ENCODE peak calls at places on chromosome 18, in six cellular contexts. One of them, this sample, is unnamed.

GRCh38 chr18:41096504-41096903 is 858.5 kb upstream of the PIK3C3 start:
- ATAC-seq in upper lobe of left lung: no peak
- ATAC-seq in HepG2: no peak
- ATAC-seq in K562: no peak
- ATAC-seq in A549: no peak
- ATAC-seq in GM12878: peak; percentile 86
- ATAC-seq in this sample: no peak

GRCh38 chr18:63262369-63263335 is 56.9 kb downstream of the BCL2 start:
- ATAC-seq in upper lobe of left lung: no peak
- ATAC-seq in HepG2: no peak
- ATAC-seq in K562: no peak
- ATAC-seq in A549: no peak
- ATAC-seq in GM12878: no peak
- ATAC-seq in this sample: peak; percentile 87

GRCh38 chr18:32891130-32891529 is 118.3 kb upstream of the KLHL14 start:
- ATAC-seq in upper lobe of left lung: no peak
- ATAC-seq in HepG2: no peak
- ATAC-seq in K562: no peak
- ATAC-seq in A549: no peak
- ATAC-seq in GM12878: no peak
- ATAC-seq in this sample: no peak

GRCh38 chr18:23838801-23839366 is 149.6 kb downstream of the LAMA3 start:
- ATAC-seq in upper lobe of left lung: no peak
- ATAC-seq in HepG2: no peak
- ATAC-seq in K562: no peak
- ATAC-seq in A549: no peak
- ATAC-seq in GM12878: peak; percentile 85
- ATAC-seq in this sample: no peak

GRCh38 chr18:12837747-12838146 is 46.3 kb downstream of the PTPN2 start:
- ATAC-seq in upper lobe of left lung: no peak
- ATAC-seq in HepG2: no peak
- ATAC-seq in K562: no peak
- ATAC-seq in A549: no peak
- ATAC-seq in GM12878: no peak
- ATAC-seq in this sample: peak; percentile 25

GRCh38 chr18:44513233-44513632 is 167.5 kb upstream of the SETBP1 start:
- ATAC-seq in upper lobe of left lung: no peak
- ATAC-seq in HepG2: no peak
- ATAC-seq in K562: no peak
- ATAC-seq in A549: no peak
- ATAC-seq in GM12878: no peak
- ATAC-seq in this sample: no peak

GRCh38 chr18:31555971-31556747 is 35.5 kb upstream of the TTR start:
- ATAC-seq in upper lobe of left lung: no peak
- ATAC-seq in HepG2: peak; percentile 53
- ATAC-seq in K562: peak; percentile 82
- ATAC-seq in A549: peak; percentile 75
- ATAC-seq in GM12878: peak; percentile 88
- ATAC-seq in this sample: peak; percentile 36

GRCh38 chr18:70423988-70424387 is 135.1 kb downstream of the SOCS6 start:
- ATAC-seq in upper lobe of left lung: no peak
- ATAC-seq in HepG2: no peak
- ATAC-seq in K562: no peak
- ATAC-seq in A549: no peak
- ATAC-seq in GM12878: no peak
- ATAC-seq in this sample: no peak

GRCh38 chr18:54357082-54357659 is 487 bp downstream of the STARD6 start:
- ATAC-seq in upper lobe of left lung: peak; percentile 24
- ATAC-seq in HepG2: peak; percentile 66
- ATAC-seq in K562: peak; percentile 58
- ATAC-seq in A549: peak; percentile 82
- ATAC-seq in GM12878: peak; percentile 73
- ATAC-seq in this sample: peak; percentile 49

DNA sequence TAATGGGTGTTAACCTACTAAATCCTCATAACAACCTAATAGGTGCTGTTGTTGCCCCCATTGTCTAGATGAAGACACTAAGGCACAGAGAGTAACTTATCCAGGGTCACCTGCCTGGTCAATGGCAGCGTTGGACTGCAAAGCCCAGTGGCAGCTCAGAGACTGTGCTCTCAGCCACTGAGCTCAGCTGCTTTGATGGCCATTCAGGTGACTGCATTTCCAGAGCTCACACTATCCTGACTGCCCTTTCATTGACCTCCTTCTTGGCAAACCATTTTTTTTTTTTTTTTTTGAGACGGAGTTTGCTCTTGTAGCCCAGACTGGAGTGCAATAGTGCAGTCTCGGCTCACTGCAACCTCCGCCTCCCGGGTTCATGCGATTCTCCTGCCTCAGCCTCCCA is 115.2 kb downstream of the MAPK4 start:
- ATAC-seq in upper lobe of left lung: no peak
- ATAC-seq in HepG2: no peak
- ATAC-seq in K562: no peak
- ATAC-seq in A549: no peak
- ATAC-seq in GM12878: no peak
- ATAC-seq in this sample: no peak
- TF ChIP-seq EP300 in upper lobe of left lung: no peak
- TF ChIP-seq EP300 in HepG2: no peak
- TF ChIP-seq EP300 in K562: no peak
- TF ChIP-seq EP300 in A549: no peak
- TF ChIP-seq EP300 in GM12878: no peak
- TF ChIP-seq EP300 in this sample: no peak

GRCh38 chr18:8946046-8946838 is 156.3 kb upstream of the NDUFV2 start:
- ATAC-seq in upper lobe of left lung: no peak
- ATAC-seq in HepG2: no peak
- ATAC-seq in K562: no peak
- ATAC-seq in A549: no peak
- ATAC-seq in GM12878: no peak
- ATAC-seq in this sample: no peak

GRCh38 chr18:8948011-8948410 is 154.5 kb upstream of the NDUFV2 start:
- ATAC-seq in upper lobe of left lung: no peak
- ATAC-seq in HepG2: no peak
- ATAC-seq in K562: no peak
- ATAC-seq in A549: peak; percentile 14
- ATAC-seq in GM12878: no peak
- ATAC-seq in this sample: no peak

GRCh38 chr18:8949206-8949605 is 153.3 kb upstream of the NDUFV2 start:
- ATAC-seq in upper lobe of left lung: no peak
- ATAC-seq in HepG2: no peak
- ATAC-seq in K562: peak; percentile 53
- ATAC-seq in A549: peak; percentile 49
- ATAC-seq in GM12878: no peak
- ATAC-seq in this sample: peak; percentile 28

GRCh38 chr18:8947576-8947975 is 154.9 kb upstream of the NDUFV2 start:
- ATAC-seq in upper lobe of left lung: no peak
- ATAC-seq in HepG2: no peak
- ATAC-seq in K562: no peak
- ATAC-seq in A549: no peak
- ATAC-seq in GM12878: no peak
- ATAC-seq in this sample: no peak

GRCh38 chr18:8948471-8949149 is 153.9 kb upstream of the NDUFV2 start:
- ATAC-seq in upper lobe of left lung: no peak
- ATAC-seq in HepG2: no peak
- ATAC-seq in K562: peak; percentile 56
- ATAC-seq in A549: peak; percentile 96
- ATAC-seq in GM12878: no peak
- ATAC-seq in this sample: peak; percentile 74
- TF ChIP-seq EP300 in upper lobe of left lung: no peak
- TF ChIP-seq EP300 in HepG2: no peak
- TF ChIP-seq EP300 in K562: no peak
- TF ChIP-seq EP300 in A549: no peak
- TF ChIP-seq EP300 in GM12878: no peak
- TF ChIP-seq EP300 in this sample: no peak

DNA sequence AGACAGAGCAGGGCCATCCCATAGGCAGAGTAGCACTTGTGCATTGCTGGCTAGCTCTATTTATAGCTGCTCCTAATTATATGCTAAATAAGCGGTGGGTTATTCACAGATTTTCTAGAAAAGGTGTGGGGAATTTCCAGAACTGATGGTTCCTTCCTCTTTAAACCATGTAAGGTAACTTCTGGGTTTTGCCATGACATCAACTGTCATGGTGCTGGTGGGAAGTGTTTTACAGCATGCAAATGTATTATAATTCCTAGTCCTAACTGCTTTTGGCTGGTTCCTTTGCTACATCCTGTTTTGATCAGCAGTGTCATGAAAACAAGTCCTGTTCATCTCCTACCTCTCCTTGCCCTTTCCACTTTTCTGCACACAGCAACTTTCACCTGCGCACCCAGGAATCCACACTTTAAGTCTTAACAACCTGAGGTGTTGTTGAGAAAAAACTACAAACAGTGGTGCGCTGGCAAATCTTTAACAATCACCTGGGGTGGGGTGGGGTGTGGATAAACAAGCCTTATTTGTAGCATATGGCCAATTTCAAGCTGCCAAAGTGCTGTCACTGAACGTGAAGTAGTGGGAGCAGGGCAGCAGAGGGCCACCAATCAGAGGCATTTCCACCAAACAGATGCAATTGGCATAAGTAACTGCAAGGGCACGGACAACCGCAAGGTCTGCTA is 33.4 kb upstream of the SKOR2 start:
- ATAC-seq in upper lobe of left lung: no peak
- ATAC-seq in HepG2: no peak
- ATAC-seq in K562: no peak
- ATAC-seq in A549: no peak
- ATAC-seq in GM12878: peak; percentile 88
- ATAC-seq in this sample: no peak
- TF ChIP-seq EP300 in upper lobe of left lung: no peak
- TF ChIP-seq EP300 in HepG2: no peak
- TF ChIP-seq EP300 in K562: no peak
- TF ChIP-seq EP300 in A549: no peak
- TF ChIP-seq EP300 in GM12878: no peak
- TF ChIP-seq EP300 in this sample: no peak

GRCh38 chr18:67846422-67847098 is 330.0 kb upstream of the DSEL start:
- ATAC-seq in upper lobe of left lung: peak; percentile 11
- ATAC-seq in HepG2: no peak
- ATAC-seq in K562: no peak
- ATAC-seq in A549: no peak
- ATAC-seq in GM12878: no peak
- ATAC-seq in this sample: no peak
- TF ChIP-seq EP300 in upper lobe of left lung: no peak
- TF ChIP-seq EP300 in HepG2: no peak
- TF ChIP-seq EP300 in K562: no peak
- TF ChIP-seq EP300 in A549: no peak
- TF ChIP-seq EP300 in GM12878: no peak
- TF ChIP-seq EP300 in this sample: no peak

GRCh38 chr18:49625021-49625691 is 63.3 kb downstream of the LIPG start:
- ATAC-seq in upper lobe of left lung: no peak
- ATAC-seq in HepG2: peak; percentile 36
- ATAC-seq in K562: no peak
- ATAC-seq in A549: no peak
- ATAC-seq in GM12878: no peak
- ATAC-seq in this sample: no peak

GRCh38 chr18:49628993-49629795 is 67.3 kb downstream of the LIPG start:
- ATAC-seq in upper lobe of left lung: no peak
- ATAC-seq in HepG2: peak; percentile 17
- ATAC-seq in K562: no peak
- ATAC-seq in A549: no peak
- ATAC-seq in GM12878: no peak
- ATAC-seq in this sample: no peak

GRCh38 chr18:49626842-49627360 is 65.0 kb downstream of the LIPG start:
- ATAC-seq in upper lobe of left lung: no peak
- ATAC-seq in HepG2: no peak
- ATAC-seq in K562: no peak
- ATAC-seq in A549: no peak
- ATAC-seq in GM12878: no peak
- ATAC-seq in this sample: no peak

GRCh38 chr18:49630246-49630699 is 68.4 kb downstream of the LIPG start:
- ATAC-seq in upper lobe of left lung: peak; percentile 9
- ATAC-seq in HepG2: peak; percentile 89
- ATAC-seq in K562: no peak
- ATAC-seq in A549: no peak
- ATAC-seq in GM12878: no peak
- ATAC-seq in this sample: no peak

GRCh38 chr18:49628119-49628518 is 66.3 kb downstream of the LIPG start:
- ATAC-seq in upper lobe of left lung: no peak
- ATAC-seq in HepG2: no peak
- ATAC-seq in K562: no peak
- ATAC-seq in A549: no peak
- ATAC-seq in GM12878: no peak
- ATAC-seq in this sample: no peak
- TF ChIP-seq EP300 in upper lobe of left lung: no peak
- TF ChIP-seq EP300 in HepG2: no peak
- TF ChIP-seq EP300 in K562: no peak
- TF ChIP-seq EP300 in A549: no peak
- TF ChIP-seq EP300 in GM12878: no peak
- TF ChIP-seq EP300 in this sample: no peak

This sample was measured in gastroesophageal sphincter.